ENCODE peak calls at places on chromosomes 2 and 18, in seven cellular contexts. Z is Karpas-422, I is astrocyte, R is fibroblast of lung, W is mammary epithelial cell, N is IMR-90, S is endothelial cell of umbilical vein. X is an unnamed sample.

GRCh38 chr2:168686485-168687191 is 115.8 kb upstream of the NOSTRIN start:
- DNase-seq in Z (no peak), I (peak; percentile 66), R (peak; percentile 77), W (no peak), N (peak; percentile 37), S (peak; percentile 57), X (no peak)

GRCh38 chr18:56333146-56333545 is 305.2 kb downstream of the TXNL1 start:
- DNase-seq in Z (no peak), I (no peak), R (no peak), W (no peak), N (no peak), S (no peak), X (no peak)

GRCh38 chr2:120400546-120400945 is 54.6 kb downstream of the INHBB start:
- DNase-seq in Z (no peak), I (no peak), R (no peak), W (no peak), N (no peak), S (no peak), X (no peak)

GRCh38 chr2:164757934-164758695 is 83.5 kb downstream of the COBLL1 start:
- DNase-seq in Z (no peak), I (peak; percentile 48), R (peak; percentile 52), W (peak; percentile 69), N (peak; percentile 41), S (no peak), X (no peak)

GRCh38 chr2:39696838-39697237 is 31.1 kb downstream of the TMEM178A start:
- DNase-seq in Z (peak; percentile 45), I (peak; percentile 87), R (peak; percentile 89), W (peak; percentile 53), N (peak; percentile 87), S (peak; percentile 84), X (no peak)

GRCh38 chr2:174778479-174778962 is 14.2 kb upstream of the CHRNA1 start:
- DNase-seq in Z (no peak), I (peak; percentile 98), R (peak; percentile 97), W (peak; percentile 69), N (peak; percentile 99), S (no peak), X (no peak)

GRCh38 chr2:236663671-236664101 is 94.1 kb downstream of the ACKR3 start:
- DNase-seq in Z (no peak), I (peak; percentile 93), R (peak; percentile 93), W (peak; percentile 76), N (peak; percentile 41), S (no peak), X (no peak)

GRCh38 chr18:55509631-55510372 is 78.2 kb downstream of the TCF4 start:
- DNase-seq in Z (no peak), I (peak; percentile 98), R (peak; percentile 98), W (peak; percentile 73), N (peak; percentile 95), S (peak; percentile 91), X (no peak)

GRCh38 chr2:107775171-107775570 is 51.5 kb upstream of the RGPD4 start:
- DNase-seq in Z (no peak), I (no peak), R (no peak), W (no peak), N (no peak), S (no peak), X (no peak)

GRCh38 chr2:21774691-21775090 is 650.9 kb downstream of the TDRD15 start:
- DNase-seq in Z (no peak), I (no peak), R (no peak), W (no peak), N (peak; percentile 20), S (peak; percentile 79), X (no peak)

GRCh38 chr2:67895171-67895941 is 167.4 kb downstream of the C1D start:
- DNase-seq in Z (peak; percentile 55), I (no peak), R (no peak), W (peak; percentile 19), N (no peak), S (peak; percentile 16), X (no peak)

GRCh38 chr2:235765181-235765820 is 271.5 kb downstream of the AGAP1 start:
- DNase-seq in Z (no peak), I (peak; percentile 87), R (peak; percentile 90), W (no peak), N (peak; percentile 73), S (no peak), X (no peak)

GRCh38 chr18:61528961-61529360 is 195.7 kb downstream of the CDH20 start:
- DNase-seq in Z (no peak), I (peak; percentile 20), R (peak; percentile 38), W (no peak), N (no peak), S (no peak), X (no peak)

GRCh38 chr18:26071725-26072124 is 18.7 kb downstream of the SS18 start:
- DNase-seq in Z (no peak), I (no peak), R (peak; percentile 23), W (no peak), N (no peak), S (no peak), X (no peak)

GRCh38 chr2:74001121-74001520 is 16.4 kb downstream of the TET3 start:
- DNase-seq in Z (no peak), I (no peak), R (no peak), W (peak; percentile 52), N (peak; percentile 50), S (no peak), X (no peak)

GRCh38 chr18:2515908-2516625 is 55.2 kb downstream of the METTL4 start:
- DNase-seq in Z (no peak), I (peak; percentile 94), R (peak; percentile 95), W (peak; percentile 91), N (peak; percentile 95), S (peak; percentile 96), X (no peak)

GRCh38 chr18:9422816-9423519 is 52.3 kb upstream of the RALBP1 start:
- DNase-seq in Z (no peak), I (no peak), R (no peak), W (peak; percentile 91), N (no peak), S (no peak), X (no peak)

GRCh38 chr2:202267495-202267894 is 1.9 kb downstream of the NOP58 start:
- DNase-seq in Z (peak; percentile 53), I (no peak), R (no peak), W (no peak), N (no peak), S (no peak), X (no peak)

GRCh38 chr2:239114616-239115265 is 266.9 kb downstream of the TWIST2 start:
- DNase-seq in Z (no peak), I (no peak), R (no peak), W (no peak), N (no peak), S (peak; percentile 19), X (no peak)

GRCh38 chr2:26274058-26274613 is 29.4 kb downstream of the HADHB start:
- DNase-seq in Z (no peak), I (peak; percentile 76), R (peak; percentile 81), W (peak; percentile 100), N (peak; percentile 90), S (peak; percentile 97), X (peak; percentile 24)

GRCh38 chr2:17892726-17893534 is 14.5 kb downstream of the KCNS3 start:
- DNase-seq in Z (peak; percentile 65), I (no peak), R (no peak), W (no peak), N (no peak), S (no peak), X (no peak)

DNA sequence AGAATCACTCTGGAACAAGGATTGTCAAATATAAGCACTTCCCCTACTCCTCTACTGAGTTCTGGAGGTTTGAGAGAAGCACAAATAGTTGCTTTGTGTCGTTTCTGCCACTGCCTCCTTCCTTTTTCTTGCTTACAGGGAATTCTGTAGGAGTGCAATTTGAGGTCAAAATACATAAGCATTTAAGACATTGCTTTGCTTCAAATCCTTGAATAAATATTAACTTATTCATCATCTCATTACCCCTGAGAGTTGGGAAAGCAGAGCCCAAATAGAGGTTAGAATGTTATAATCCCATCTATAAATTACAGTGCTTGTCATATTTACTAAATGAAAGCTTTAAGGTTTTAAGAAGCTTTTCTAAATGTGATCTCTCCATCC is 277.0 kb upstream of the FN1 start:
- DNase-seq in Z (no peak), I (peak; percentile 51), R (peak; percentile 65), W (no peak), N (peak; percentile 47), S (no peak), X (no peak)
- H3K27ac ChIP-seq in Z (no peak overlapping the region), I (peak overlapping the region; percentile 87), R (peak overlapping the region; percentile 56), W (no peak overlapping the region), N (peak overlapping the region; percentile 92), S (peak overlapping the region; percentile 98), X (peak overlapping the region; percentile 57)

GRCh38 chr2:108786008-108786353 is 590 bp upstream of the CCDC138 start:
- DNase-seq in Z (no peak), I (no peak), R (no peak), W (no peak), N (peak; percentile 43), S (no peak), X (no peak)
- H3K9ac ChIP-seq in Z (peak overlapping the region; percentile 91), I (peak overlapping the region; percentile 91), R (peak overlapping the region; percentile 67), W (peak overlapping the region; percentile 73), N (peak overlapping the region; percentile 74), S (peak overlapping the region; percentile 41), X (peak overlapping the region; percentile 89)

GRCh38 chr2:145751155-145751554 is 1231.2 kb upstream of the ZEB2 start:
- DNase-seq in Z (no peak), I (no peak), R (no peak), W (no peak), N (no peak), S (no peak), X (no peak)

GRCh38 chr2:145749556-145749955 is 1229.6 kb upstream of the ZEB2 start:
- DNase-seq in Z (no peak), I (no peak), R (no peak), W (no peak), N (no peak), S (no peak), X (no peak)

GRCh38 chr2:145751634-145752033 is 1231.7 kb upstream of the ZEB2 start:
- DNase-seq in Z (peak; percentile 61), I (peak; percentile 78), R (peak; percentile 84), W (no peak), N (peak; percentile 60), S (peak; percentile 74), X (no peak)

GRCh38 chr2:145750074-145750473 is 1230.2 kb upstream of the ZEB2 start:
- DNase-seq in Z (peak; percentile 46), I (no peak), R (no peak), W (no peak), N (no peak), S (peak; percentile 35), X (no peak)

GRCh38 chr2:145750617-145751016 is 1230.7 kb upstream of the ZEB2 start:
- DNase-seq in Z (peak; percentile 74), I (no peak), R (no peak), W (no peak), N (no peak), S (no peak), X (no peak)
- H3K27ac ChIP-seq in Z (peak overlapping the region; percentile 92), I (no peak overlapping the region), R (no peak overlapping the region), W (no peak overlapping the region), N (no peak overlapping the region), S (no peak overlapping the region), X (peak overlapping the region; percentile 90)

GRCh38 chr2:88450925-88451575 is 1.4 kb downstream of the FOXI3 start:
- DNase-seq in Z (no peak), I (no peak), R (no peak), W (no peak), N (no peak), S (no peak), X (no peak)
- H3K9ac ChIP-seq in Z (no peak overlapping the region), I (no peak overlapping the region), R (no peak overlapping the region), W (no peak overlapping the region), N (no peak overlapping the region), S (no peak overlapping the region), X (no peak overlapping the region)

GRCh38 chr2:189163889-189164288 is 15.7 kb downstream of the COL5A2 start:
- DNase-seq in Z (no peak), I (peak; percentile 89), R (peak; percentile 93), W (no peak), N (peak; percentile 85), S (peak; percentile 44), X (no peak)
- H3K27ac ChIP-seq in Z (no peak overlapping the region), I (peak overlapping the region; percentile 69), R (peak overlapping the region; percentile 21), W (no peak overlapping the region), N (peak overlapping the region; percentile 36), S (no peak overlapping the region), X (peak overlapping the region; percentile 75)